ENCODE peak calls at places on chromosome 13, in ten cellular contexts. O is A673, D is fibroblast of pulmonary artery, G is right lobe of liver, N is neural progenitor cell, U is psoas muscle, Z is Caco-2, F is AG10803, I is IMR-90, L is fibroblast of lung. T is an unnamed sample.

GRCh38 chr13:20891034-20891433 is 11.5 kb downstream of the XPO4 start:
- DNase-seq in D (no peak), L (no peak), U (no peak), I (no peak), F (no peak), G (no peak), O (no peak), Z (no peak), N (no peak), T (no peak)

GRCh38 chr13:75550159-75550567 is 572 bp downstream of the UCHL3 start:
- DNase-seq in L (peak; percentile 90), Z (peak; percentile 44), G (peak; percentile 29), O (peak; percentile 68), I (peak; percentile 87), U (no peak), N (peak; percentile 10), F (peak; percentile 62), D (peak; percentile 70), T (peak; percentile 63)

GRCh38 chr13:39493966-39494365 is 109.0 kb downstream of the LHFPL6 start:
- DNase-seq in G (no peak), L (no peak), Z (no peak), I (no peak), D (no peak), F (no peak), O (no peak), U (no peak), N (peak; percentile 31), T (no peak)

GRCh38 chr13:42970824-42971669 is 21.0 kb downstream of the EPSTI1 start:
- DNase-seq in O (peak; percentile 74), N (peak; percentile 71), D (peak; percentile 63), Z (peak; percentile 67), G (no peak), L (peak; percentile 37), U (no peak), I (peak; percentile 43), F (peak; percentile 49), T (peak; percentile 36)

GRCh38 chr13:97000295-97000925 is 6.1 kb upstream of the OXGR1 start:
- DNase-seq in I (peak; percentile 19), L (peak; percentile 61), N (no peak), D (peak; percentile 73), Z (no peak), F (peak; percentile 71), G (no peak), O (no peak), U (no peak), T (peak; percentile 64)

GRCh38 chr13:97231118-97231831 is 9.1 kb downstream of the MBNL2 start:
- DNase-seq in G (no peak), U (no peak), N (no peak), D (no peak), F (no peak), L (peak; percentile 47), O (no peak), Z (no peak), I (no peak), T (no peak)

GRCh38 chr13:113759525-113760137 is 605 bp downstream of the TMEM255B start:
- DNase-seq in G (peak; percentile 60), Z (no peak), F (no peak), I (peak; percentile 9), N (peak; percentile 58), O (no peak), D (peak; percentile 50), L (no peak), U (no peak), T (peak; percentile 26)

GRCh38 chr13:61202042-61202441 is 213.6 kb downstream of the PCDH20 start:
- DNase-seq in G (no peak), O (no peak), Z (no peak), F (no peak), D (no peak), I (no peak), U (no peak), L (no peak), N (peak; percentile 2), T (no peak)

GRCh38 chr13:94325660-94326059 is 153.8 kb downstream of the DCT start:
- DNase-seq in U (no peak), D (no peak), Z (no peak), L (peak; percentile 65), I (peak; percentile 17), G (no peak), N (no peak), O (no peak), F (no peak), T (no peak)

GRCh38 chr13:23621316-23621645 is 51.1 kb downstream of the TNFRSF19 start:
- DNase-seq in Z (peak; percentile 64), I (peak; percentile 96), F (peak; percentile 80), D (peak; percentile 61), O (no peak), L (peak; percentile 95), U (no peak), N (no peak), G (no peak), T (peak; percentile 94)

DNA sequence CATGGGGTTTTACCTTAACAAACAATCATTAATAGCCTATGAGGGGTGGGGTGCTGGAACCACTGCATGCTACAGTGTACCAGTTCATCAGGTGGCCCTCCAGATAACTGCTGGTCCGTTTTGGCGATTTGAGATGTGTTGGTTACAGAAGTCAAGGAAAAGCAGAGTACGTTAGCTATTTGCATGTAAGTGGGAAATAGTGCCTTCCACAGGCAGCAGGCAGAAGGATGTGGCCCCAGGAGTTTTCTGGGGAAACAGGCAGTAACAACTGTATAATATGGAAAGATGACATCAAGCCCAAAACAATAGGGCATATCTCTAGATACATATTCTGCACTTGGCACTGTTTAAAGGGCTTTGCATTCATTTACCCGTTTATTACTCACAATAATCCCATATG is 245.7 kb downstream of the COL4A1 start:
- DNase-seq in U (no peak), F (no peak), O (no peak), L (no peak), G (no peak), Z (no peak), N (no peak), I (no peak), D (no peak), T (no peak)
- TF ChIP-seq CTCF in U (no peak), F (no peak), O (no peak), L (no peak), G (no peak), Z (no peak), N (peak; percentile 9), I (no peak), D (no peak), T (no peak)

GRCh38 chr13:100458673-100459072 is 129.9 kb downstream of the GGACT start:
- DNase-seq in G (no peak), O (no peak), D (no peak), U (no peak), L (no peak), I (no peak), F (no peak), Z (no peak), N (no peak), T (no peak)

GRCh38 chr13:100454876-100455275 is 133.7 kb downstream of the GGACT start:
- DNase-seq in F (peak; percentile 23), N (no peak), Z (no peak), O (peak; percentile 76), I (peak; percentile 54), G (no peak), D (peak; percentile 57), L (peak; percentile 76), U (no peak), T (peak; percentile 35)

GRCh38 chr13:100464006-100464405 is 124.6 kb downstream of the GGACT start:
- DNase-seq in G (no peak), N (no peak), F (peak; percentile 13), O (no peak), Z (no peak), L (peak; percentile 23), I (no peak), D (peak; percentile 22), U (no peak), T (peak; percentile 42)

GRCh38 chr13:100461309-100462035 is 127.1 kb downstream of the GGACT start:
- DNase-seq in D (no peak), U (no peak), G (no peak), Z (no peak), I (peak; percentile 33), O (no peak), N (peak; percentile 78), L (no peak), F (no peak), T (no peak)

DNA sequence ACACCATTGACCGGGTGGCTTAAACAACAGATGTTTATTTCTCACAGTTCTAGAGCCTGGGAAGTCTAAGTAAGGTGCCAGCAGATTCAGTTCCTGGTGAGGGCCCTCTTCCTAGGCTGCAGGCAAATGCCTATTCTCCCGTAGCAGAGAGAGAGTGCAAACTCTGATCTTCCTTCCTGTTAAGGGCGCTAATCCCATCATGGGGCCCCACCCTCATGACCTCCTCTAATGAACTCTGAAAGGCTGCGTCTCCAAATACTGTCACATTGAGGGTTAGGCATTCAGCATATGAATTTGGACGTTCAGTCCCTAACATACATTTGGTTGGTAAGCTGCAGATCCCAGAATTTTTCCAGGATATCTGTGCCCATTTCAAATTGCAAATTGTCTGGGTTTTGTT is 128.8 kb downstream of the GGACT start:
- DNase-seq in N (no peak), G (no peak), U (no peak), O (no peak), F (no peak), L (no peak), Z (no peak), I (no peak), D (no peak), T (no peak)
- H3K4me3 ChIP-seq in N (no peak overlapping the region), G (no peak overlapping the region), U (no peak overlapping the region), O (no peak overlapping the region), F (no peak overlapping the region), L (no peak overlapping the region), Z (no peak overlapping the region), I (no peak overlapping the region), D (no peak overlapping the region), T (no peak overlapping the region)

GRCh38 chr13:41411536-41411935 is 45.8 kb upstream of the RGCC start:
- DNase-seq in I (peak; percentile 71), Z (peak; percentile 72), O (peak; percentile 18), L (peak; percentile 54), D (peak; percentile 76), G (no peak), F (peak; percentile 78), N (peak; percentile 57), U (no peak), T (peak; percentile 83)
- TF ChIP-seq CTCF in I (peak; percentile 67), Z (peak; percentile 48), O (peak; percentile 32), L (peak; percentile 48), D (peak; percentile 41), G (peak; percentile 18), F (peak; percentile 65), N (peak; percentile 55), U (peak; percentile 9), T (peak; percentile 29)

GRCh38 chr13:93270769-93271753 is 44.5 kb downstream of the GPC6 start:
- DNase-seq in Z (no peak), N (no peak), I (peak; percentile 44), U (no peak), L (no peak), F (no peak), O (peak; percentile 67), D (no peak), G (no peak), T (no peak)
- H3K4me3 ChIP-seq in Z (no peak overlapping the region), N (no peak overlapping the region), I (no peak overlapping the region), U (no peak overlapping the region), L (no peak overlapping the region), F (no peak overlapping the region), O (no peak overlapping the region), D (no peak overlapping the region), G (no peak overlapping the region), T (no peak overlapping the region)